ENCODE peak calls at places on chromosomes 5 and 9, in five cellular contexts. K is HFFc6, R is EL, Y is NCI-H146, E is AG08396. F is an unnamed sample.

GRCh38 chr5:67581203-67581602 is 384.6 kb upstream of the CD180 start:
- DNase-seq in K (no peak), R (peak), Y (no peak), E (no peak), F (no peak)

GRCh38 chr5:173767580-173768266 is 120.4 kb upstream of the CPEB4 start:
- DNase-seq in K (no peak), R (no peak), Y (no peak), E (no peak), F (no peak)

GRCh38 chr9:95574176-95574575 is 57.4 kb upstream of the PTCH1 start:
- DNase-seq in K (no peak), R (no peak), Y (no peak), E (no peak), F (no peak)

GRCh38 chr5:139686919-139687421 is 38.8 kb downstream of the CXXC5 start:
- DNase-seq in K (no peak), R (no peak), Y (no peak), E (no peak), F (no peak)

GRCh38 chr9:123353984-123354591 is 1.9 kb upstream of the CRB2 start:
- DNase-seq in K (peak), R (peak), Y (peak), E (peak), F (peak)

GRCh38 chr9:126377521-126377920 is 50.9 kb downstream of the MVB12B start:
- DNase-seq in K (no peak), R (no peak), Y (no peak), E (no peak), F (peak)

GRCh38 chr5:143801251-143801650 is 10.7 kb upstream of the HMHB1 start:
- DNase-seq in K (no peak), R (no peak), Y (no peak), E (no peak), F (no peak)

GRCh38 chr9:131776473-131776872 is 36.6 kb upstream of the RAPGEF1 start:
- DNase-seq in K (no peak), R (peak), Y (no peak), E (peak), F (no peak)

GRCh38 chr9:73079326-73079725 is 72.3 kb upstream of the ANXA1 start:
- DNase-seq in K (no peak), R (no peak), Y (no peak), E (no peak), F (no peak)

F was measured in occipital lobe.